ENCODE peak calls at places on chromosome X, in five cellular contexts. V, E, F, H and G are unnamed samples.
A peak's percentile ranks its signal among the peaks of the same experiment; 100 is the strongest.

GRCh38 chrX:122552291-122552800 is 631.7 kb upstream of the GRIA3 start:
- DNase-seq in E (no peak), F (no peak), H (peak; percentile 55), V (peak; percentile 14), G (no peak)

GRCh38 chrX:79065696-79066095 is 78.8 kb upstream of the GPR174 start:
- DNase-seq in F (no peak), H (no peak), V (no peak), E (no peak), G (no peak)

GRCh38 chrX:115972717-115973116 is 197.8 kb upstream of the AGTR2 start:
- DNase-seq in V (no peak), F (peak; percentile 35), H (peak; percentile 12), E (no peak), G (no peak)

GRCh38 chrX:74923942-74924448 is 1.3 kb downstream of the NEXMIF start:
- DNase-seq in H (no peak), F (no peak), V (peak; percentile 1), E (no peak), G (no peak)

GRCh38 chrX:12548746-12549145 is 242.5 kb upstream of the PRPS2 start:
- DNase-seq in V (peak; percentile 24), H (peak; percentile 12), F (peak; percentile 41), E (peak; percentile 18), G (no peak)

GRCh38 chrX:155694649-155695048 is 81.9 kb upstream of the TMLHE start:
- DNase-seq in E (no peak), V (no peak), F (no peak), H (no peak), G (no peak)

GRCh38 chrX:82208976-82209375 is 1007.1 kb downstream of the SH3BGRL start:
- DNase-seq in F (no peak), H (no peak), V (no peak), E (no peak), G (no peak)

GRCh38 chrX:23785564-23785963 is 2.6 kb downstream of the SAT1 start:
- DNase-seq in F (peak; percentile 43), V (no peak), E (no peak), H (no peak), G (no peak)

GRCh38 chrX:96764864-96765263 is 80.2 kb downstream of the DIAPH2 start:
- DNase-seq in H (no peak), F (no peak), E (no peak), V (no peak), G (no peak)

GRCh38 chrX:104921606-104922205 is 298.8 kb downstream of the TEX13A start:
- DNase-seq in F (no peak), H (peak; percentile 2), E (no peak), V (no peak), G (no peak)

GRCh38 chrX:136219893-136220292 is 31.3 kb downstream of the MAP7D3 start:
- DNase-seq in V (no peak), H (no peak), F (no peak), E (no peak), G (no peak)

GRCh38 chrX:134480061-134480460 is 20.1 kb downstream of the HPRT1 start:
- DNase-seq in H (peak; percentile 15), V (peak; percentile 45), F (peak; percentile 25), E (no peak), G (no peak)

GRCh38 chrX:79169484-79169883 is 25.0 kb downstream of the GPR174 start:
- DNase-seq in E (no peak), H (no peak), F (no peak), V (peak; percentile 62), G (no peak)

GRCh38 chrX:74422576-74423288 is 1.4 kb downstream of the SLC16A2 start:
- DNase-seq in E (peak; percentile 66), F (peak; percentile 71), V (peak; percentile 85), H (peak; percentile 73), G (peak; percentile 16)

GRCh38 chrX:21740329-21741274 is 17.3 kb downstream of the SMPX start:
- DNase-seq in E (peak; percentile 29), H (peak; percentile 29), V (no peak), F (no peak), G (peak; percentile 55)

GRCh38 chrX:120365320-120365719 is 3.4 kb downstream of the ATP1B4 start:
- DNase-seq in V (peak; percentile 16), F (peak; percentile 11), E (no peak), H (no peak), G (no peak)

GRCh38 chrX:72394518-72395163 is 88.9 kb upstream of the CITED1 start:
- DNase-seq in E (peak; percentile 52), F (peak; percentile 76), V (peak; percentile 55), H (peak; percentile 82), G (peak; percentile 24)

GRCh38 chrX:133151320-133151719 is 54.4 kb upstream of the USP26 start:
- DNase-seq in H (no peak), V (no peak), E (no peak), F (no peak), G (no peak)

GRCh38 chrX:100830547-100830946 is 10.4 kb downstream of the CSTF2 start:
- DNase-seq in F (no peak), E (no peak), V (no peak), H (no peak), G (no peak)

GRCh38 chrX:100829730-100830129 is 9.5 kb downstream of the CSTF2 start:
- DNase-seq in V (peak; percentile 38), H (peak; percentile 13), E (peak; percentile 10), F (peak; percentile 14), G (no peak)

GRCh38 chrX:118189628-118190027 is 73.0 kb upstream of the KLHL13 start:
- DNase-seq in H (no peak), V (no peak), F (no peak), E (no peak), G (no peak)

GRCh38 chrX:142233400-142233799 is 28.3 kb upstream of the MAGEC2 start:
- DNase-seq in F (no peak), E (no peak), H (no peak), V (no peak), G (no peak)

GRCh38 chrX:40700640-40701342 is 34.6 kb downstream of the MED14 start:
- DNase-seq in F (no peak), E (no peak), H (no peak), V (no peak), G (no peak)

GRCh38 chrX:40694833-40695232 is 40.5 kb downstream of the MED14 start:
- DNase-seq in E (no peak), H (peak; percentile 43), V (no peak), F (no peak), G (no peak)

DNA sequence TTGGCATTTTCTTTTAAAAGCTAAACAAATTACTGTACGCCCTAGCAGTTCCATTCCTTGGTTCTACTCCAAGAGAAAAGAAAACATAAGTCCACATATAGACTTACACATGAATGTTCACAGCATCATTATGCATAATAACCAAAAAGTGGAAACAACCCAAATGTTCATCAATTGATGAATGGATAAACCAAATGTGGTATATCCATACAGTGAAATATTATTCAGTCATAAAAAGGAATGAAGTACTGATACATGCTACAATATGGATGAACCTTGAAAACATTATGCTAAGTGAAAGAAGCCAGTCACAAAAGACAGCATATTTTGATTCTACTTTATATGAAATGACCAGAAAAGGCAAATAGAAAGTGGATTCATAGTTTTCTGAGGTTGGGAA is 36.5 kb downstream of the MED14 start:
- DNase-seq in V (no peak), E (no peak), H (no peak), F (no peak), G (no peak)
- TF ChIP-seq CTCF in V (no peak), E (no peak), H (no peak), F (no peak), G (no peak)

DNA sequence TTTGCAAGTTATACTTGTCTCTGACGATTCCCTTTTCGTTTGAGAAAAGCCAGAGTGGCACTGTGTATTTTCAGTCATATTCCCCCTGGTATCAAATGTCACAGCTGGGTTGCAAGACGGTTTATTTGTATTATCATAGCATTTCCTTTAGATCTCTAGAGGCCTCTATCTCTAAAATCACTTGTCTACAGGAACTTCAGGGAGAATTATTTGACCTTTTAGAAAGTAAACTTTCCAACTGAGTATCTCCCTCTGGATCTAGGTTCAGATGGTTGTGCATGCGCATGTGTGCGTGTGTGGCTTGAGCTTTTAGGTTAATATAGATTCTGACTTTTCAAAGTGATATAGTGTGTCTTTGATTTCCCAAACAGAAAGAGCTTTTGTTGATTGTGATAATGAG is 15.1 kb upstream of the TAB3 start:
- DNase-seq in E (no peak), H (no peak), F (no peak), V (no peak), G (no peak)
- H3K4me3 ChIP-seq in E (no peak overlapping the region), H (no peak overlapping the region), F (no peak overlapping the region), V (no peak overlapping the region), G (no peak overlapping the region)

DNA sequence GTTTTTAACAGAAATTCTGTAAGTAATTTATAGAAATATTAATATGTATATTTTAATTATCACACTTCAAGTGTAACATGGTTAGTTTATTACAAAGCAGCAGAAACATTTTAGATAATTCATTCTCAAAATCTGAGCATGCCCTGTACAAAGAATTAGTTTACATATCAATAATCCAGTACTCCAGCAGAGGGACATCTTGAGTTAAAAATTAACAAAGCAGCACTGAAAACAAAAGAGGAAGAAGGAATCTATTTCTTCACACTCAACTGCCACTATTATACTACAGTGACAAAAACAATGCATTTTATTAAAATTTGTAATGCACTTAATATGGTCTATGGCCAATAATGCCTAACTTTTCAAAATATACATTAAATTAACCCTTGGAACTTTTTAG is 179.1 kb upstream of the KLHL4 start:
- DNase-seq in E (peak; percentile 47), V (no peak), H (peak; percentile 3), F (peak; percentile 52), G (peak; percentile 13)
- TF ChIP-seq CTCF in E (peak; percentile 34), V (no peak), H (no peak), F (no peak), G (peak; percentile 5)

GRCh38 chrX:34656842-34657780 is at the start of gene TMEM47:
- DNase-seq in E (peak; percentile 71), V (peak; percentile 85), F (peak; percentile 78), H (peak; percentile 72), G (no peak)
- H3K4me3 ChIP-seq in E (peak within 1 kb of the TSS; percentile 70), V (peak within 1 kb of the TSS; percentile 79), F (peak within 1 kb of the TSS; percentile 70), H (peak within 1 kb of the TSS; percentile 65), G (peak within 1 kb of the TSS; percentile 50)

DNA sequence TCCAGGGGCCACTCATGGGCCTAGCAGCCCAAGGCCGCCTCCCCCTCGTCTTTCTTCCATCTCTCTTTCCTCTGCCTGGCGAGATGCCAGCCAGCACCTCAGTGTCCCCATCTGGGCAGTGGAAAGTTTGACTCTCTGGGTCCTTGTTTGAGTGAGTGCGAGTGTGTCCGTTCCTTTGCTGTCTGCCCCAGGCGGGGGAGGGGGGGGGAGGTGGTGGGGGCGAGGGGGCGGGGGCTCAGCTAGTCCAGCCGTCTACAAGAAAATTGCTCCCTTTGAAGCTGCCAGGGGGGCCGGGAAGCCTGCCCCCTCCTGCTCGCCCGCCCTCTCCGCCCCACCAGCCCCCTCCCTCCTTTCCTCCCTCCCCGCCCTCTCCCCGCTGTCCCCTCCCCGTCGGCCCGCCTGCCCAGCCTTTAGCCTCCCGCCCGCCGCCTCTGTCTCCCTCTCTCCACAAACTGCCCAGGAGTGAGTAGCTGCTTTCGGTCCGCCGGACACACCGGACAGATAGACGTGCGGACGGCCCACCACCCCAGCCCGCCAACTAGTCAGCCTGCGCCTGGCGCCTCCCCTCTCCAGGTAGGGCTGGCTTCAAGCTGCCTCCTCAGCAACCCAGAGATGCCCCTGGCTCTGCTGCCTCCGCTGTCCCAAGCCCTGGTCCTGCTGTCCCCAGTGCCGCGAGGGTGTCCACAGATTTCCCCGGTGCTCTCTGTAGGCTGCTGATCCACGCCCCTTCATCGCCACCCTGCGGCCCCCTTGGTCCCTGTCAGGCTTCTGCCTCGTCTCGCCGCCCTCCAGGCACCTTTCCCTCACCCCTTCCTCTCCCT is at the start of gene BGN:
- DNase-seq in H (peak; percentile 78), E (peak; percentile 65), F (peak; percentile 87), V (peak; percentile 75), G (no peak)
- TF ChIP-seq CTCF in H (no peak), E (peak; percentile 44), F (peak; percentile 36), V (peak; percentile 43), G (peak; percentile 42)